ENCODE peak calls at places on chromosomes 3 and 15, in eight cellular contexts. S is GM23338; N is BJ; M is mesendoderm; C is SJSA1; B is adipocyte; X is esophagus squamous epithelium; W is CD8-positive, alpha-beta memory T cell. Y is an unnamed sample. For H3K27me3, the result is how much of the 10 kb centered on the place peaks cover.

GRCh38 chr3:133838916-133839800 is 33.5 kb downstream of the SRPRB start:
- DNase-seq in N (no peak), S (no peak), X (no peak), W (no peak), C (no peak), M (no peak), B (no peak), Y (no peak)

GRCh38 chr3:97954193-97954827 is 17.9 kb downstream of the RIOX2 start:
- DNase-seq in M (no peak), X (no peak), C (no peak), B (no peak), N (no peak), S (no peak), W (no peak), Y (no peak)

GRCh38 chr3:66322436-66322835 is 101.6 kb downstream of the SLC25A26 start:
- DNase-seq in S (no peak), B (peak), N (peak), M (no peak), X (no peak), W (no peak), C (no peak), Y (no peak)

GRCh38 chr15:31560643-31561042 is 234.0 kb downstream of the KLF13 start:
- DNase-seq in M (no peak), N (no peak), X (no peak), C (no peak), W (no peak), B (peak), S (no peak), Y (no peak)

GRCh38 chr15:91873133-91873526 is 19.6 kb downstream of the SLCO3A1 start:
- DNase-seq in N (no peak), S (no peak), M (no peak), C (no peak), W (no peak), X (no peak), B (no peak), Y (no peak)

GRCh38 chr3:126926684-126927404 is 56.1 kb upstream of the PLXNA1 start:
- DNase-seq in W (no peak), X (no peak), N (peak), S (no peak), B (peak), C (peak), M (no peak), Y (no peak)

GRCh38 chr3:29466442-29466841 is 185.6 kb downstream of the RBMS3 start:
- DNase-seq in W (no peak), C (no peak), N (no peak), S (no peak), B (no peak), X (no peak), M (no peak), Y (no peak)

GRCh38 chr3:106683931-106684330 is 693.3 kb upstream of the CCDC54 start:
- DNase-seq in B (no peak), S (no peak), M (no peak), C (no peak), X (no peak), N (no peak), W (no peak), Y (no peak)

GRCh38 chr3:12436514-12437222 is 47.6 kb upstream of the TSEN2 start:
- DNase-seq in C (no peak), M (no peak), X (no peak), S (no peak), W (no peak), B (peak), N (peak), Y (no peak)

GRCh38 chr3:51954713-51955112 is 468 bp upstream of the GPR62 start:
- DNase-seq in X (no peak), M (no peak), B (no peak), C (no peak), S (no peak), N (no peak), W (no peak), Y (no peak)
- H3K27me3 ChIP-seq in X (under half), M (under half), B (under half), C (under half), S (half or more), N (under half), W (under half), Y (under half)

GRCh38 chr15:69032006-69032405 is 17.5 kb downstream of the NOX5 start:
- DNase-seq in C (no peak), X (no peak), M (no peak), N (no peak), S (no peak), B (no peak), W (no peak), Y (no peak)
- H3K4me3 ChIP-seq in C (no peak), X (peak), M (no peak), N (peak), S (peak), B (peak), W (no peak), Y (no peak)

GRCh38 chr15:62068071-62068786 is 1.5 kb downstream of the C2CD4A start:
- DNase-seq in W (peak), M (peak), X (no peak), N (no peak), B (peak), S (peak), C (peak), Y (no peak)

GRCh38 chr15:62071711-62072308 is 5.0 kb downstream of the C2CD4A start:
- DNase-seq in N (no peak), C (no peak), M (peak), B (peak), S (peak), W (no peak), X (no peak), Y (no peak)

GRCh38 chr15:62067448-62068044 is 769 bp downstream of the C2CD4A start:
- DNase-seq in C (no peak), X (no peak), N (no peak), W (no peak), B (peak), S (peak), M (peak), Y (no peak)

GRCh38 chr15:62068787-62069170 is 2.0 kb downstream of the C2CD4A start:
- DNase-seq in W (no peak), S (no peak), C (no peak), B (no peak), N (no peak), M (no peak), X (no peak), Y (no peak)

GRCh38 chr15:62069551-62069950 is 2.8 kb downstream of the C2CD4A start:
- DNase-seq in X (no peak), N (no peak), B (no peak), C (no peak), S (no peak), W (no peak), M (no peak), Y (no peak)
- H3K27me3 ChIP-seq in X (half or more), N (under half), B (under half), C (under half), S (half or more), W (under half), M (under half), Y (under half)

GRCh38 chr3:40878464-40878905 is 320.8 kb upstream of the CTNNB1 start:
- DNase-seq in S (no peak), N (no peak), W (no peak), M (no peak), B (no peak), C (no peak), X (no peak), Y (no peak)
- H3K4me3 ChIP-seq in S (no peak), N (no peak), W (no peak), M (no peak), B (peak), C (no peak), X (peak), Y (no peak)

DNA sequence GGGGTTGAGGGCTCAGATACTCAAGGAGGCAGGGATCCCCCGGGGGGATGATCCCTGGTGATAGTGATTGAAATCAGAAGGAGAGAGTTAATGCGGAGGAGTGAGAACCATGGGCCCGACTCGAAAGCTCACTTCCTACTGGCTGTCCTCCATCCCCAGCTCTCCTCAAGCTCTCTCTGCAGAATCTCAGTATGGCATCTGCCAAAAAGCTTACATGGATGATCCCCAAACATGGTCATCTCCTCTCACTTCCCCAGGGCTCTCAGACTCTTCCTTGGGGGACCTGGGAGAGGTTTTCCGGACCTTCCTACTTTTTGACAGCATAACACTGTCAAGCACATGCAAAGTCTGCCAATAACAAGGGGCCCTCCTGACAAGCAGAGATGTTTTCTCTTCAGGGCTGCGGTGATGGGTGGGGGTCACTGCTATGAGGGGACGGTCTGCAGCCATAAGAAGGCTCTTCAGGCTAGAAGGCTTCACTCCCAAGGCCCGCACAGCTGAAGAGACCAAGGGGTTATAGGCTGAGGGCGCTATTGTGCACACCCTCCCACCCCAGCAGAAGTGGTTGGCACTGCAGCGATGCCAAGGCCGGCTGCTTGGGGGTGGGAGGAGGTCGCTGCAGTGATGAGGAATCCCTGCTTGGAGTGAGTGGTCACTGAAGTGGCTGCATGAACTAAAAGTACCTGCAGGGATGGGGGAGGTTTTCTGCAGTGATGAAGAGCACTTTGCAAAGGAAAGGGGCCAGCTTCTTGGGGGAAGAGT is 828 bp upstream of the VWA5B2 start:
- DNase-seq in S (no peak), X (no peak), M (no peak), N (no peak), C (no peak), B (no peak), W (no peak), Y (no peak)
- H3K27me3 ChIP-seq in S (half or more), X (half or more), M (under half), N (under half), C (under half), B (under half), W (under half), Y (half or more)

GRCh38 chr3:173398111-173398479 is 551 bp downstream of the NLGN1 start:
- DNase-seq in W (no peak), X (no peak), M (peak), N (no peak), C (no peak), B (peak), S (peak), Y (no peak)

GRCh38 chr3:173396191-173397041 is 1.1 kb upstream of the NLGN1 start:
- DNase-seq in W (no peak), M (peak), B (peak), C (no peak), S (peak), N (no peak), X (no peak), Y (no peak)

GRCh38 chr3:173395412-173396181 is 1.9 kb upstream of the NLGN1 start:
- DNase-seq in M (peak), X (no peak), S (peak), N (peak), W (no peak), B (peak), C (peak), Y (no peak)

GRCh38 chr3:173397161-173398110 is at the start of gene NLGN1:
- DNase-seq in X (no peak), B (peak), N (no peak), M (peak), W (no peak), C (no peak), S (peak), Y (no peak)

GRCh38 chr3:173395073-173395411 is 2.5 kb upstream of the NLGN1 start:
- DNase-seq in C (no peak), W (no peak), S (no peak), M (peak), B (no peak), N (no peak), X (no peak), Y (no peak)
- H3K4me3 ChIP-seq in C (peak), W (no peak), S (peak), M (peak), B (peak), N (peak), X (peak), Y (peak)

DNA sequence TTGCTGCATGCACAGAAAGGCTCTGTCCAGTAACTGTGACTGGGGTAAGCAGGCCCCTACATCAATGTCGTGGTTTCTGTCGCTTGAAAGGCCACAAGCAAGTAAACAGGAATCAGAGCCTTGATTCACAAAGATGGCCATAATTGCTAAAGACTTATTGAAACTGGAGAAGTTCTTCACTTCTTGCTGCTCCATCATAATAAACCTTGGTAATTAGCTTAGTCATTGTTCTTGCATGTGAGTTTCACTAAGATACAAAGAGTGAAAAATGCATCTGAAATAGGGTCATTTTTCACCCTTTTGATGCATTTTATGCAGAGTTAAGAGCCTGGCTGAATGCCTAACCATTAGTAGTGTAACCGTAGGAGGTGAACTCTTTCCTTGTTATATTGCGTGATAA is 3.2 kb downstream of the SEMA6D start:
- DNase-seq in W (no peak), S (no peak), B (peak), M (no peak), N (no peak), X (no peak), C (no peak), Y (no peak)
- H3K27me3 ChIP-seq in W (under half), S (under half), B (under half), M (under half), N (under half), X (half or more), C (under half), Y (under half)

DNA sequence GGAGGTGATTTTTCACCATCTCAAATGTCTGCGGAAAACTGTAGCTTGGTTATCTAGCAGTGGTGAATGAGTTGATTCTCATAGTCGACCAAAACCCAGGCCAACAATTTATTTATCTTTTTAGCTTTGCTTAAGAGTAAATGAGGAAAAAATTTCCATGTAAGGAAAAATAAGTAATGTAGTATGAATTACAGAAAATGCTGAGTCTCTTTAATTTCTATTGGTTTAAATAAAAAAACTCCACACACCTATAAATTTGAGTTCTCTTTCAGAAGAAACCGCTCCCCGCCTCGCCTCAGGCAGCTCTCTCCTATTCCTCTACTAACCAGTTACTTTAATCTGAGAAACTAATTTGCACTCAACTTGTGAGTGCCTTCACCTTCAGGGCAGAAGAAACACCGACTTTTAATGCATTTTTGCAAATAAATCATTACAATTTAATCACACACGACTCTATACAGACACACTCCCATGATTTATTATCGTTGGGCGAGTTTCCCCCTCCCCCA is 540 bp upstream of the RSRC1 start:
- DNase-seq in B (no peak), X (no peak), C (no peak), S (peak), W (no peak), M (no peak), N (no peak), Y (no peak)
- H3K4me3 ChIP-seq in B (peak), X (peak), C (peak), S (peak), W (peak), M (peak), N (peak), Y (peak)

GRCh38 chr15:45331977-45332376 is 46.4 kb downstream of the GATM start:
- DNase-seq in S (no peak), N (no peak), C (no peak), W (no peak), B (no peak), X (no peak), M (no peak), Y (no peak)

GRCh38 chr15:45320581-45320980 is 57.8 kb downstream of the GATM start:
- DNase-seq in S (no peak), C (no peak), B (no peak), X (no peak), W (no peak), N (no peak), M (no peak), Y (no peak)

GRCh38 chr15:45326776-45327175 is 51.6 kb downstream of the GATM start:
- DNase-seq in X (no peak), B (no peak), S (no peak), C (no peak), W (no peak), N (no peak), M (peak), Y (no peak)

GRCh38 chr15:45328663-45329062 is 49.7 kb downstream of the GATM start:
- DNase-seq in B (no peak), N (no peak), S (peak), M (peak), C (no peak), X (no peak), W (no peak), Y (no peak)

GRCh38 chr15:45326280-45326679 is 52.1 kb downstream of the GATM start:
- DNase-seq in N (no peak), B (no peak), M (no peak), W (no peak), S (peak), C (no peak), X (no peak), Y (no peak)
- H3K27me3 ChIP-seq in N (under half), B (under half), M (under half), W (under half), S (under half), C (under half), X (under half), Y (under half)